ENCODE peak calls at places on chromosomes 3 and 15, in four cellular contexts. V is amniotic stem cell; Z is NCI-H2029; I is activated T-cell treated with anti-CD3 and anti-CD28 coated beads, Interleukin-2, amount 50 U/mL, for 48 hours. N is an unnamed sample.

GRCh38 chr15:79535536-79535935 is 103.4 kb downstream of the MINAR1 start:
- DNase-seq in Z (no peak), V (no peak), I (no peak), N (no peak)

GRCh38 chr3:195556390-195556789 is 13.3 kb upstream of the PPP1R2 start:
- DNase-seq in I (peak; percentile 47), Z (no peak), V (no peak), N (peak; percentile 48)

GRCh38 chr3:171824824-171825221 is 14.5 kb upstream of the PLD1 start:
- DNase-seq in V (no peak), I (no peak), Z (no peak), N (no peak)

GRCh38 chr3:114227076-114227475 is 10.3 kb downstream of the ZNF80 start:
- DNase-seq in V (no peak), Z (no peak), I (no peak), N (no peak)

GRCh38 chr15:80567721-80568157 is 127.4 kb upstream of the ABHD17C start:
- DNase-seq in I (peak; percentile 32), V (peak; percentile 72), Z (no peak), N (peak; percentile 21)

GRCh38 chr3:55899887-55900286 is 412.8 kb upstream of the WNT5A start:
- DNase-seq in V (no peak), Z (no peak), I (no peak), N (no peak)

GRCh38 chr3:111318289-111318688 is 223.7 kb upstream of the CD96 start:
- DNase-seq in V (no peak), I (no peak), Z (no peak), N (no peak)

GRCh38 chr15:40238927-40239591 is at the start of gene PAK6:
- DNase-seq in Z (peak; percentile 35), V (peak; percentile 17), I (peak; percentile 69), N (peak; percentile 46)

GRCh38 chr3:62710761-62711160 is 164.5 kb downstream of the CADPS start:
- DNase-seq in I (no peak), V (no peak), Z (no peak), N (no peak)

GRCh38 chr3:181176610-181177009 is 187.1 kb upstream of the DNAJC19 start:
- DNase-seq in I (peak; percentile 43), V (no peak), Z (peak; percentile 71), N (peak; percentile 46)

N was measured in erythroblast.